ENCODE peak calls at places on chromosome 13, in seven cellular contexts. A is stimulated activated CD4-positive, alpha-beta T cell treated with anti-CD3 and anti-CD28 coated beads, Interleukin-2, amount 100 ng/mL, for 48 hours; N is GM20000; L is stimulated activated CD8-positive, alpha-beta memory T cell treated with anti-CD3 and anti-CD28 coated beads, Interleukin-15, amount 100 ng/mL, for 24 hours; K is fibroblast of pulmonary artery; I is A172; V is SW480. H is an unnamed sample.

GRCh38 chr13:113414335-113414734 is 39.0 kb downstream of the ADPRHL1 start:
- DNase-seq in A (no peak), I (no peak), L (no peak), V (no peak), N (no peak), K (no peak), H (no peak)

GRCh38 chr13:46595136-46595917 is 42.4 kb downstream of the LRCH1 start:
- DNase-seq in K (peak), L (no peak), N (no peak), A (no peak), I (peak), V (no peak), H (no peak)

GRCh38 chr13:70333752-70334151 is 225.5 kb upstream of the KLHL1 start:
- DNase-seq in V (no peak), K (no peak), N (no peak), I (no peak), L (no peak), A (no peak), H (no peak)

GRCh38 chr13:94711561-94712286 is 621 bp downstream of the SOX21 start:
- DNase-seq in I (no peak), L (no peak), A (no peak), K (peak), V (no peak), N (peak), H (no peak)

GRCh38 chr13:48876289-48876688 is 99.4 kb upstream of the FNDC3A start:
- DNase-seq in K (no peak), V (peak), L (no peak), A (no peak), I (no peak), N (no peak), H (no peak)

GRCh38 chr13:98951266-98951665 is 26.6 kb downstream of the DOCK9 start:
- DNase-seq in K (no peak), I (no peak), L (no peak), A (no peak), N (no peak), V (no peak), H (no peak)

GRCh38 chr13:71316964-71317363 is 550.0 kb downstream of the DACH1 start:
- DNase-seq in K (no peak), A (no peak), N (no peak), L (no peak), I (no peak), V (peak), H (no peak)

GRCh38 chr13:29918845-29919244 is 68.4 kb upstream of the UBL3 start:
- DNase-seq in K (peak), A (no peak), L (no peak), V (no peak), I (peak), N (no peak), H (no peak)

GRCh38 chr13:27200413-27201066 is 28.9 kb upstream of the USP12 start:
- DNase-seq in A (no peak), K (no peak), I (peak), V (peak), L (no peak), N (no peak), H (no peak)

GRCh38 chr13:51453959-51454703 is 1.3 kb upstream of the INTS6 start:
- DNase-seq in I (peak), V (peak), N (peak), L (no peak), A (peak), K (peak), H (peak)

GRCh38 chr13:95579303-95579702 is 26.8 kb downstream of the CLDN10 start:
- DNase-seq in L (no peak), V (no peak), I (no peak), N (peak), A (no peak), K (no peak), H (no peak)

GRCh38 chr13:27644302-27644701 is 22.6 kb downstream of the POLR1D start:
- DNase-seq in V (no peak), A (no peak), N (no peak), L (no peak), I (no peak), K (peak), H (no peak)